ENCODE peak calls at places on chromosomes 7 and 10, in five cellular contexts. N is M059J; W is T47D; E is lower leg skin; S is stimulated activated CD8-positive, alpha-beta memory T cell treated with anti-CD3 and anti-CD28 coated beads, Interleukin-2, amount 100 ng/mL, for 48 hours. L is an unnamed sample.

GRCh38 chr10:98364432-98365102 is 50.4 kb downstream of the PYROXD2 start:
- DNase-seq in N (no peak), W (no peak), S (no peak), E (no peak), L (no peak)

GRCh38 chr10:59337254-59337653 is 25.1 kb downstream of the FAM13C start:
- DNase-seq in N (no peak), S (no peak), E (peak; percentile 59), W (peak; percentile 91), L (no peak)

GRCh38 chr7:21407806-21408480 is 19.9 kb upstream of the SP4 start:
- DNase-seq in S (no peak), N (no peak), W (no peak), E (no peak), L (no peak)

GRCh38 chr10:99841746-99842145 is 59.3 kb downstream of the ABCC2 start:
- DNase-seq in W (no peak), N (no peak), S (no peak), E (no peak), L (no peak)

GRCh38 chr7:90298145-90299038 is 22.7 kb downstream of the FAM237B start:
- DNase-seq in N (peak; percentile 69), E (no peak), S (no peak), W (peak; percentile 63), L (no peak)

GRCh38 chr10:8677642-8678041 is 623.2 kb downstream of the GATA3 start:
- DNase-seq in E (no peak), N (no peak), W (no peak), S (no peak), L (no peak)

GRCh38 chr10:29634764-29635625 is at the start of gene SVIL:
- DNase-seq in W (no peak), E (peak; percentile 70), S (no peak), N (peak; percentile 62), L (no peak)

GRCh38 chr10:101287922-101288638 is 58.8 kb upstream of the LBX1 start:
- DNase-seq in E (no peak), W (no peak), N (peak; percentile 31), S (no peak), L (no peak)

GRCh38 chr10:76124230-76124629 is 692.8 kb downstream of the LRMDA start:
- DNase-seq in W (no peak), E (no peak), S (no peak), N (no peak), L (no peak)

GRCh38 chr10:59234194-59234593 is 57.8 kb downstream of the PHYHIPL start:
- DNase-seq in E (no peak), W (no peak), N (peak; percentile 27), S (no peak), L (no peak)

GRCh38 chr10:29658984-29659769 is 24.4 kb upstream of the SVIL start:
- DNase-seq in N (peak; percentile 97), S (peak; percentile 36), W (peak; percentile 57), E (peak; percentile 45), L (no peak)